ENCODE peak calls at places on chromosomes 3 and 15, in six cellular contexts. H is A549, U is endothelial cell of umbilical vein, R is HepG2, B is GM12878, L is K562. W is an unnamed sample.

GRCh38 chr15:31197497-31198414 is 96.2 kb upstream of the TRPM1 start:
- DNase-seq in R (peak), B (peak), L (peak), H (peak), U (peak), W (peak)

GRCh38 chr3:195751584-195751983 is 30.8 kb downstream of the MUC20 start:
- DNase-seq in R (no peak), B (no peak), H (no peak), L (no peak), U (no peak), W (no peak)

GRCh38 chr3:124347418-124347817 is 355.5 kb upstream of the ROPN1 start:
- DNase-seq in L (no peak), B (no peak), R (no peak), H (no peak), U (no peak), W (peak)

GRCh38 chr15:45660231-45660979 is 25.6 kb downstream of the SQOR start:
- DNase-seq in L (no peak), R (no peak), U (no peak), B (no peak), H (no peak), W (no peak)

GRCh38 chr3:65144791-65145355 is 457.1 kb upstream of the ADAMTS9 start:
- DNase-seq in B (no peak), R (no peak), H (no peak), U (no peak), L (no peak), W (no peak)

GRCh38 chr3:188940213-188940914 is 231.4 kb upstream of the TPRG1 start:
- DNase-seq in R (no peak), B (no peak), H (no peak), L (no peak), U (no peak), W (no peak)

GRCh38 chr15:79923068-79923514 is 26.3 kb upstream of the MTHFS start:
- DNase-seq in H (peak), B (no peak), U (peak), L (peak), R (peak), W (peak)

GRCh38 chr3:155232605-155233004 is 60.9 kb downstream of the STRIT1 start:
- DNase-seq in H (peak), R (no peak), B (no peak), U (no peak), L (peak), W (no peak)

GRCh38 chr15:47675735-47676134 is 41.6 kb upstream of the SEMA6D start:
- DNase-seq in B (no peak), L (no peak), U (no peak), R (no peak), H (no peak), W (no peak)

GRCh38 chr3:149371001-149371722 is 6.3 kb downstream of the TM4SF1 start:
- DNase-seq in H (peak), U (peak), R (peak), B (no peak), L (no peak), W (peak)

GRCh38 chr3:197471221-197472010 is 84.4 kb downstream of the BDH1 start:
- DNase-seq in L (no peak), U (no peak), B (no peak), R (peak), H (no peak), W (no peak)

GRCh38 chr3:187936676-187937075 is 191.4 kb upstream of the BCL6 start:
- DNase-seq in L (no peak), U (no peak), B (no peak), R (no peak), H (no peak), W (no peak)

GRCh38 chr15:32668942-32669341 is 27.4 kb downstream of the SCG5 start:
- DNase-seq in B (no peak), H (no peak), L (no peak), U (no peak), R (no peak), W (no peak)

GRCh38 chr3:185988816-185989175 is 51.0 kb upstream of the TRA2B start:
- DNase-seq in R (no peak), U (no peak), B (no peak), L (no peak), H (no peak), W (no peak)

GRCh38 chr3:57227930-57228733 is 603 bp downstream of the APPL1 start:
- DNase-seq in H (peak), U (peak), L (peak), B (no peak), R (no peak), W (peak)

GRCh38 chr15:80773122-80773551 is 6.0 kb upstream of the CEMIP start:
- DNase-seq in B (no peak), U (no peak), H (no peak), L (no peak), R (no peak), W (no peak)

GRCh38 chr15:41930221-41930866 is 36.5 kb upstream of the SPTBN5 start:
- DNase-seq in R (peak), B (peak), L (no peak), U (peak), H (peak), W (peak)

GRCh38 chr15:100707229-100707628 is 104.8 kb downstream of the ASB7 start:
- DNase-seq in U (no peak), R (no peak), L (no peak), H (no peak), B (no peak), W (no peak)

GRCh38 chr3:127121850-127122249 is 71.1 kb upstream of the PRR23E start:
- DNase-seq in B (no peak), H (no peak), L (no peak), U (no peak), R (peak), W (no peak)

GRCh38 chr3:129315386-129315991 is 36.8 kb downstream of the HMCES start:
- DNase-seq in U (peak), H (peak), L (peak), B (no peak), R (no peak), W (peak)
- TF ChIP-seq MYC in U (no peak), H (no peak), L (no peak), B (no peak), R (no peak), W (no peak)

DNA sequence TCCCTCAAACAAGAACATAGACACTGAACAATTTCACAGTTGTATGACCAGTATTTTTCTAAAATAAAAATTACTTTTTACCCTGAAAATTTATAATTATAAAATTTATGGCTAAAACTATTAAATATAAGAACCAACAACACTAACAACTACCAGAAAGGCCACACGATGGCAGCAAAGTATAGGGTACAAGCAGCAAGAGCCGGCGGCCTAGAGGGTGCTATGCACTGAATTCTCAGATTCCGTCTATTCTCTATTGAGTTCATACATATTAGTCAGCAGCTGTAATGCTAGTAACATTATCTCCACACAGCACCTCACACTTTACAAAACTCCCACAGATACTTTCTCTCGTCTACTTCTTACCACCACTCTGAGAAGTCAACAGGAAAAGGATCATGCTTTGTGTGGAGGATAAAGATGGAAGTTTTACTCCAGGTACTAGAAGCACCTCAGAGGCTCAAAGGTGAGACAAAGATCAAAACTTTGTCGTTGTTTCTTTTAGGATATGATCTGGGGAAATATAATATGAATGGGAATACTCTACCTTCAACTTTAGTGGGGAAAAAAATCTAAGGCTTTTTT is 160.5 kb downstream of the FGF12 start:
- DNase-seq in U (peak), B (peak), H (peak), L (peak), R (peak), W (peak)
- TF ChIP-seq POLR2A in U (no peak), B (no peak), H (no peak), L (no peak), R (no peak), W (no peak)

GRCh38 chr15:57041416-57041815 is 123.0 kb downstream of the TCF12 start:
- DNase-seq in L (no peak), R (no peak), B (no peak), H (no peak), U (peak), W (no peak)

GRCh38 chr15:57045741-57046382 is 127.4 kb downstream of the TCF12 start:
- DNase-seq in L (no peak), B (peak), U (no peak), R (no peak), H (no peak), W (no peak)

GRCh38 chr15:57048930-57049550 is 130.6 kb downstream of the TCF12 start:
- DNase-seq in H (no peak), U (no peak), B (no peak), L (no peak), R (no peak), W (no peak)

GRCh38 chr15:57044961-57045360 is 126.5 kb downstream of the TCF12 start:
- DNase-seq in L (no peak), R (no peak), H (no peak), U (no peak), B (no peak), W (no peak)

GRCh38 chr15:57044072-57044702 is 125.7 kb downstream of the TCF12 start:
- DNase-seq in R (no peak), H (no peak), L (no peak), B (no peak), U (no peak), W (no peak)
- H3K4me3 ChIP-seq in R (no peak), H (no peak), L (no peak), B (no peak), U (no peak), W (no peak)

DNA sequence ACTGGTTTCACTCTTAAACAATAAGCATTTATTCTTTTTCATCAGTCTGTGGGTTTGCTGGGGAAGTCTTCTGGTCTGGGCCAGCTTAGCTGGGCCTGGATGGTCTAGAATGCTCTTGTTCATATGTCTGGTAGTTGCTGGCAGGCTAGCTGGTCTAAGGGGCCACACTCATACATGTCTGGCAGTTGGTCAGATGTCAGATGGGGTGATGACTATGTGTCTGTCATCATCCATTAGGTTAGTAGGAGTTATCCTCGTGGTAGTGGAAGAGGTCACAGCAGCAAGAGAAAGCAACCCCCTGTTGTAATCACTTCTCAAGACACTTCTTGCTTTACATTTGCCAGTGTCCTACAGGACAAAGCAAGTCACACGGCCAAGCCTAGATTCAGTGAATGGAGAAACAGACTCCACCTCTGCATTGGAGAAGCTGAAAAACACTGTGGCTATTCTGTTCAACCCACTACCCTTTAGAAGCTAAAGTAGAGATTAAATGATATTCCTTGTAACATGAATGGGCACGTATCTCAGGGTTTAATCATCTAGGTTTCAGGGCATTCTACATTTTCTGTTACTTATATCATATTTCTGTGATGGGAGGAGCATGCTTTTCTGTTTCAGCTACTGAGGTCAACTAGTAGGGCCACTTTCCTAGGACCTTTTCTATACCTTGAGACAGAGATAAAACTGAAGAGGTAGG is 5.5 kb upstream of the ARID3B start:
- DNase-seq in L (peak), U (no peak), B (no peak), R (no peak), H (no peak), W (peak)
- TF ChIP-seq MYC in L (no peak), U (no peak), B (no peak), R (no peak), H (no peak), W (peak)

GRCh38 chr3:182606905-182607504 is 186.3 kb upstream of the ATP11B start:
- DNase-seq in L (no peak), U (no peak), R (no peak), B (no peak), H (no peak), W (no peak)
- TF ChIP-seq POLR2A in L (no peak), U (no peak), R (no peak), B (no peak), H (no peak), W (no peak)

W was measured in NB4.